ENCODE peak calls at places on chromosomes 7 and 10, in five cellular contexts. R, X, N, A and Z are unnamed samples.

GRCh38 chr10:11017575-11018425 is at the start of gene CELF2:
- DNase-seq in N (peak; percentile 60), R (peak; percentile 82), A (peak; percentile 24), X (peak; percentile 25), Z (peak; percentile 61)

GRCh38 chr10:77284797-77285196 is 352.8 kb downstream of the KCNMA1 start:
- DNase-seq in A (no peak), N (peak; percentile 84), X (no peak), R (no peak), Z (no peak)

GRCh38 chr7:43112941-43113621 is 634 bp downstream of the HECW1 start:
- DNase-seq in N (peak; percentile 48), R (no peak), X (no peak), A (peak; percentile 36), Z (no peak)

GRCh38 chr7:102991540-102992214 is 78.9 kb downstream of the LRRC17 start:
- DNase-seq in A (peak; percentile 96), N (peak; percentile 96), R (no peak), X (no peak), Z (peak; percentile 73)

GRCh38 chr7:41711283-41712064 is 8.6 kb upstream of the INHBA start:
- DNase-seq in A (peak; percentile 33), X (no peak), R (no peak), N (peak; percentile 67), Z (no peak)

GRCh38 chr10:33036670-33037069 is 78.6 kb upstream of the ITGB1 start:
- DNase-seq in X (no peak), N (no peak), A (no peak), R (no peak), Z (no peak)

GRCh38 chr10:71921319-71922027 is 42.7 kb upstream of the CHST3 start:
- DNase-seq in N (no peak), R (peak; percentile 36), X (no peak), A (no peak), Z (peak; percentile 77)

GRCh38 chr7:149741629-149742028 is 31.8 kb downstream of the ZNF467 start:
- DNase-seq in R (peak; percentile 27), X (no peak), A (peak; percentile 19), N (no peak), Z (no peak)

GRCh38 chr10:132421377-132422168 is 24.6 kb downstream of the PWWP2B start:
- DNase-seq in R (peak; percentile 82), X (no peak), A (peak; percentile 33), N (peak; percentile 50), Z (peak; percentile 91)

GRCh38 chr10:80154978-80155695 is 22.6 kb downstream of the PLAC9 start:
- DNase-seq in X (no peak), A (peak; percentile 91), R (no peak), N (peak; percentile 92), Z (peak; percentile 67)

GRCh38 chr10:24691113-24691512 is 32.6 kb downstream of the ARHGAP21 start:
- DNase-seq in A (no peak), N (no peak), R (peak; percentile 59), X (no peak), Z (no peak)

GRCh38 chr10:72490951-72491350 is 134.9 kb downstream of the MICU1 start:
- DNase-seq in N (peak; percentile 66), A (no peak), R (no peak), X (no peak), Z (no peak)

GRCh38 chr10:101223274-101224059 is 5.8 kb downstream of the LBX1 start:
- DNase-seq in X (no peak), A (no peak), R (no peak), N (no peak), Z (no peak)

GRCh38 chr7:4791738-4792536 is 16.5 kb downstream of the AP5Z1 start:
- DNase-seq in N (peak; percentile 43), R (peak; percentile 75), A (peak; percentile 34), X (peak; percentile 81), Z (peak; percentile 91)

GRCh38 chr10:124917168-124917938 is 24.6 kb upstream of the ZRANB1 start:
- DNase-seq in N (peak; percentile 36), R (peak; percentile 58), A (peak; percentile 44), X (peak; percentile 1), Z (peak; percentile 81)

GRCh38 chr7:78863248-78863647 is 590.2 kb downstream of the MAGI2 start:
- DNase-seq in A (no peak), N (no peak), R (no peak), X (no peak), Z (no peak)

GRCh38 chr7:92699560-92699959 is 109.4 kb upstream of the FAM133B start:
- DNase-seq in A (peak; percentile 57), R (no peak), X (no peak), N (peak; percentile 70), Z (no peak)

GRCh38 chr7:46282155-46282554 is 361.1 kb upstream of the IGFBP3 start:
- DNase-seq in R (no peak), X (no peak), N (no peak), A (no peak), Z (no peak)